ENCODE peak calls at places on chromosomes 7 and 10, in five cellular contexts. Y is heart left ventricle, X is PC-9, Z is ascending aorta, O is ovary. V is an unnamed sample. For H3K9me3, the result is how much of the 10 kb centered on the place peaks cover.

GRCh38 chr7:99469381-99470065 is 3.2 kb upstream of the ZNF789 start:
- DNase-seq in Y (no peak), X (no peak), Z (no peak), O (no peak), V (no peak)

GRCh38 chr10:3813986-3814831 is 29.2 kb upstream of the KLF6 start:
- DNase-seq in Y (no peak), X (no peak), Z (no peak), O (no peak), V (no peak)

GRCh38 chr7:143345428-143345900 is 17.0 kb downstream of the FAM131B start:
- DNase-seq in Y (peak), X (peak), Z (no peak), O (no peak), V (no peak)

GRCh38 chr7:43456200-43456599 is 126.7 kb upstream of the STK17A start:
- DNase-seq in Y (no peak), X (no peak), Z (no peak), O (no peak), V (no peak)

GRCh38 chr7:100802951-100803350 is 24.4 kb downstream of the EPHB4 start:
- DNase-seq in Y (no peak), X (no peak), Z (no peak), O (peak), V (no peak)

GRCh38 chr7:1706381-1706720 is 36.3 kb downstream of the ELFN1 start:
- DNase-seq in Y (no peak), X (no peak), Z (peak), O (no peak), V (no peak)

GRCh38 chr7:74412061-74412460 is 41.6 kb upstream of the GTF2IRD1 start:
- DNase-seq in Y (no peak), X (no peak), Z (no peak), O (no peak), V (no peak)

GRCh38 chr7:154650275-154650674 is 352.6 kb downstream of the PAXIP1 start:
- DNase-seq in Y (no peak), X (no peak), Z (no peak), O (no peak), V (no peak)

GRCh38 chr10:78807504-78808202 is 261.1 kb upstream of the ZMIZ1 start:
- DNase-seq in Y (no peak), X (no peak), Z (no peak), O (no peak), V (no peak)

GRCh38 chr10:120887482-120887881 is 36.3 kb downstream of the WDR11 start:
- DNase-seq in Y (no peak), X (no peak), Z (no peak), O (no peak), V (no peak)

GRCh38 chr10:61460835-61461234 is 7.7 kb upstream of the TMEM26 start:
- DNase-seq in Y (no peak), X (no peak), Z (no peak), O (no peak), V (no peak)

GRCh38 chr7:4960363-4960762 is 1.4 kb upstream of the MMD2 start:
- DNase-seq in Y (no peak), X (no peak), Z (no peak), O (no peak), V (no peak)

GRCh38 chr7:12719141-12719919 is 31.9 kb downstream of the ARL4A start:
- DNase-seq in Y (no peak), X (peak), Z (no peak), O (no peak), V (peak)

GRCh38 chr10:117221156-117221711 is 19.7 kb upstream of the SLC18A2 start:
- DNase-seq in Y (no peak), X (peak), Z (no peak), O (no peak), V (no peak)

GRCh38 chr10:11863353-11864105 is 40.4 kb downstream of the PROSER2 start:
- DNase-seq in Y (no peak), X (no peak), Z (no peak), O (no peak), V (no peak)

GRCh38 chr10:128978211-128978610 is 488.8 kb upstream of the MGMT start:
- DNase-seq in Y (no peak), X (no peak), Z (no peak), O (no peak), V (no peak)

GRCh38 chr7:64515781-64516180 is 47.1 kb downstream of the ZNF680 start:
- DNase-seq in Y (no peak), X (no peak), Z (no peak), O (no peak), V (no peak)

GRCh38 chr7:64509583-64509982 is 53.3 kb downstream of the ZNF680 start:
- DNase-seq in Y (no peak), X (no peak), Z (no peak), O (no peak), V (no peak)

GRCh38 chr7:64516451-64516850 is 46.4 kb downstream of the ZNF680 start:
- DNase-seq in Y (no peak), X (no peak), Z (no peak), O (no peak), V (no peak)

GRCh38 chr7:64515330-64515729 is 47.5 kb downstream of the ZNF680 start:
- DNase-seq in Y (no peak), X (no peak), Z (no peak), O (no peak), V (no peak)
- H3K9me3 ChIP-seq in Y (under half), X (under half), Z (under half), O (under half), V (under half)

DNA sequence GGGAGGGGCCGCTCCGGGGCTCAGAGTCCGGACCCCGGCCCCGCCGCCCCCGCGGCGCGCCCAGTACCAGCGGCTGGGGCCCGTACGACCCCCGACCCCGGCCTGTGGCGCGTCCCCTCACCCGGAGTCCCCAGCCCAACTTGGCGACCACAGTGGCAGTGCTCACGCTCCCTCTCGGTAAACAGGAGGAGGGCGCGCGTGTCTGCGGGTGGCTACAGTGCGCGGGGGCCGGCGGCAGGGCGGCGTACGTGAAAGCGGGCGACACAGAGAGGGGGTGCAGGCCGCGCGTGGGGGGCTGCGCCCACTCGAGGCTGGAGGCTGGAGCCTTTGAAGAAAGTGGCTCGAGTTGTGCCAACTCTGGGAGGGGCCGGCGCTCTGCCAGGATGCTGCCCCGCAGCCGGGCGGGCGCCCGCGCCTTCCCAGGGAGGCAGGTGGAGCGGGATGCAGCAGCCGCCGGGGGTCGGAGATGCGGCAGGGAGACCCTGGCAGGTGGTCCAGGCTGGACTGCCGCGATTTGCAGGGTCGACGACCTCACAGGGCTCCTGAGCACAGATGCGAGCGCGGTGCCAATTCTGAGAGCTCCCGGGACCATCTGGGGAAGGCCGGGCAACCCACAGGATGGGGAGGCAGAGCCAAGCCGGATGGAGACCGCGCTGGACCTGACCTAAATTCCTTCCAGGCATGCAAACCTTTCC is 655 bp downstream of the PTPRE start:
- DNase-seq in Y (peak), X (peak), Z (no peak), O (no peak), V (no peak)
- H3K4me3 ChIP-seq in Y (peak), X (peak), Z (peak), O (peak), V (peak)

GRCh38 chr7:113113912-113114311 is 4.4 kb downstream of the SMIM30 start:
- DNase-seq in Y (peak), X (no peak), Z (no peak), O (no peak), V (no peak)
- TF ChIP-seq CTCF in Y (no peak), X (no peak), Z (no peak), O (no peak), V (no peak)

DNA sequence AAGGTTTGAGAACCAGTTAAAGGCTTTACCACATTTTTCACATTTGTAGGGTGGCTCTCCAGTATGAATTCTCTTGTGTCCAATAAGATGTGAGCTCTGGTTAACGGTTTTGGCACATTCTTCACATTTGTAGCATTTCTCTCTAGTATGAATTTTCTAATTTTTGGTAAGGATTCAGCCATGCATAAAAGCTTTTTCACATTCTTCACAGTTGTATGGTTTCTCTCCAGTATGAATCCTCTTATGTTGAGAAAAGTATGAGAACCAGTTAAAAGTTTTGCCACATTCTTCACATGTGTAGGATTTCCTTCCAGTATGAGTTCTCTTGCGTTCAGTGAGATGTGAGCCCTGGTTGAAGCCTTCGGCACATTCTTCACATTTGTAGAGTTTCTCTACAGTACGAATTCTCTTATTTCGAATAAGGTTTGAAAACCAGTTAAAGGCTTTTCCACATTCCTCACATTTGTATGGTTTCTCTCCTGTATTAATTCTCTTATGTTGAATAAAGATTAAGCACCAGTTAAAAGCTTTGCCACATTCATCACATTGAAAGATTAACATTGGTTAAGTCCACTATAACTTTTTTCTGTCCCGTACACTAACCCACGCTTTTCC is 33.2 kb upstream of the ZNF479 start:
- DNase-seq in Y (no peak), X (no peak), Z (no peak), O (no peak), V (no peak)
- H3K9me3 ChIP-seq in Y (under half), X (under half), Z (under half), O (under half), V (under half)

GRCh38 chr7:112202819-112203218 is 3.4 kb downstream of the DOCK4 start:
- DNase-seq in Y (no peak), X (no peak), Z (no peak), O (no peak), V (peak)
- H3K4me3 ChIP-seq in Y (no peak), X (no peak), Z (no peak), O (no peak), V (no peak)

GRCh38 chr7:29014725-29015124 is 56.6 kb upstream of the TRIL start:
- DNase-seq in Y (no peak), X (no peak), Z (no peak), O (no peak), V (no peak)

GRCh38 chr7:29019896-29020295 is 61.8 kb upstream of the TRIL start:
- DNase-seq in Y (no peak), X (no peak), Z (no peak), O (no peak), V (no peak)

GRCh38 chr7:29022291-29022988 is 64.3 kb upstream of the TRIL start:
- DNase-seq in Y (no peak), X (no peak), Z (no peak), O (no peak), V (no peak)

GRCh38 chr7:29017666-29018065 is 59.5 kb upstream of the TRIL start:
- DNase-seq in Y (no peak), X (no peak), Z (no peak), O (no peak), V (no peak)

GRCh38 chr7:29019275-29019820 is 61.2 kb upstream of the TRIL start:
- DNase-seq in Y (no peak), X (no peak), Z (no peak), O (no peak), V (no peak)
- TF ChIP-seq CTCF in Y (peak), X (no peak), Z (peak), O (no peak), V (no peak)